ENCODE peak calls at places on chromosomes 16 and 17, in four cellular contexts. O is HepG2, M is WTC11, W is K562. Y is an unnamed sample.

GRCh38 chr17:38943607-38944006 is 18.2 kb downstream of the LASP1NB start:
- DNase-seq in O (no peak), M (no peak), W (no peak), Y (no peak)

GRCh38 chr17:76376318-76377133 is 7.9 kb upstream of the SPHK1 start:
- DNase-seq in O (peak; percentile 100), M (no peak), W (no peak), Y (no peak)

GRCh38 chr16:70605284-70605659 is 41.1 kb upstream of the IL34 start:
- DNase-seq in O (no peak), M (no peak), W (no peak), Y (no peak)

GRCh38 chr16:84065536-84066132 is 23.0 kb upstream of the SLC38A8 start:
- DNase-seq in O (peak; percentile 58), M (peak; percentile 68), W (peak; percentile 68), Y (peak; percentile 62)

GRCh38 chr16:58236231-58236690 is 38.4 kb upstream of the CSNK2A2 start:
- DNase-seq in O (peak; percentile 58), M (peak; percentile 89), W (peak; percentile 75), Y (peak; percentile 82)

GRCh38 chr17:40095944-40096791 is 4.2 kb downstream of the NR1D1 start:
- DNase-seq in O (no peak), M (no peak), W (no peak), Y (no peak)

GRCh38 chr17:63940584-63940983 is 8.5 kb upstream of the CD79B start:
- DNase-seq in O (no peak), M (no peak), W (no peak), Y (no peak)

GRCh38 chr17:21288581-21289017 is 4.1 kb downstream of the MAP2K3 start:
- DNase-seq in O (no peak), M (no peak), W (no peak), Y (no peak)

GRCh38 chr17:15262291-15263205 is 2.6 kb downstream of the PMP22 start:
- DNase-seq in O (no peak), M (peak; percentile 57), W (peak; percentile 79), Y (peak; percentile 98)

GRCh38 chr17:15261063-15261817 is 3.9 kb downstream of the PMP22 start:
- DNase-seq in O (peak; percentile 27), M (peak; percentile 64), W (peak; percentile 18), Y (peak; percentile 87)

GRCh38 chr17:15263206-15263579 is 1.9 kb downstream of the PMP22 start:
- DNase-seq in O (no peak), M (peak; percentile 57), W (no peak), Y (peak; percentile 73)

GRCh38 chr17:15260376-15261062 is 4.6 kb downstream of the PMP22 start:
- DNase-seq in O (peak; percentile 35), M (peak; percentile 84), W (peak; percentile 80), Y (peak; percentile 85)

DNA sequence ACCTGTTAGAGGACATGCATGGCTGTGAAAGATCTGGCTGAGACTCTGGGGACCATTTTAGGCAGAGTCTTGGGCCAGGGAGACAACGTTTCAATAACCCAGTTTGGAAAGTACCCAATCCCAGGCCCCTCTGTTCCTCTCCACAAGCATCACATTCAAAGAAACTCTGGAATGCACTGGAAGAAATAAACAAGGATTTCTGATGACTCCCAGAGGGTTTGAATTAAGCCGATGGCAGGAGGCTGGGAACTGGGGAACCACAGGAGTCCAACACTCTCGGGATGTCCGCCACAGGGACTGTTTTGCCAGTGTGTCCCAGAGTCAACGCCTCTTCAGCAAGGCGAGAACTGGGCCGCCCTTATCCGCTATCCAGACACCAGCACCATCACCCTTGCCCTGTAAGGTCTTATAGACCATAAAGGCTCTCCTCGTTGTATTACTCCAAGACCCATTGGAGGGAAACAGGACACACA is 3.3 kb downstream of the PMP22 start:
- DNase-seq in O (no peak), M (peak; percentile 22), W (no peak), Y (peak; percentile 61)
- TF ChIP-seq HMGXB4 in O (no peak), M (no peak), W (no peak), Y (no peak)

GRCh38 chr17:78576389-78577112 is 645 bp downstream of the DNAH17 start:
- DNase-seq in O (no peak), M (no peak), W (no peak), Y (no peak)

GRCh38 chr17:78572277-78573205 is 4.7 kb downstream of the DNAH17 start:
- DNase-seq in O (no peak), M (peak; percentile 62), W (no peak), Y (no peak)

GRCh38 chr17:78575340-78575739 is 1.9 kb downstream of the DNAH17 start:
- DNase-seq in O (no peak), M (no peak), W (no peak), Y (no peak)

GRCh38 chr17:78575899-78576298 is 1.3 kb downstream of the DNAH17 start:
- DNase-seq in O (no peak), M (no peak), W (no peak), Y (no peak)

GRCh38 chr17:78573955-78574354 is 3.2 kb downstream of the DNAH17 start:
- DNase-seq in O (peak; percentile 31), M (no peak), W (no peak), Y (no peak)
- TF ChIP-seq HMGXB4 in O (no peak), M (no peak), W (no peak), Y (no peak)

GRCh38 chr17:82970818-82971610 is 108.4 kb upstream of the METRNL start:
- DNase-seq in O (no peak), M (no peak), W (no peak), Y (no peak)
- TF ChIP-seq HMGXB4 in O (no peak), M (no peak), W (no peak), Y (no peak)

GRCh38 chr17:44767493-44767892 is 8.7 kb downstream of the ADAM11 start:
- DNase-seq in O (no peak), M (no peak), W (no peak), Y (no peak)
- TF ChIP-seq HMGXB4 in O (no peak), M (no peak), W (no peak), Y (no peak)

DNA sequence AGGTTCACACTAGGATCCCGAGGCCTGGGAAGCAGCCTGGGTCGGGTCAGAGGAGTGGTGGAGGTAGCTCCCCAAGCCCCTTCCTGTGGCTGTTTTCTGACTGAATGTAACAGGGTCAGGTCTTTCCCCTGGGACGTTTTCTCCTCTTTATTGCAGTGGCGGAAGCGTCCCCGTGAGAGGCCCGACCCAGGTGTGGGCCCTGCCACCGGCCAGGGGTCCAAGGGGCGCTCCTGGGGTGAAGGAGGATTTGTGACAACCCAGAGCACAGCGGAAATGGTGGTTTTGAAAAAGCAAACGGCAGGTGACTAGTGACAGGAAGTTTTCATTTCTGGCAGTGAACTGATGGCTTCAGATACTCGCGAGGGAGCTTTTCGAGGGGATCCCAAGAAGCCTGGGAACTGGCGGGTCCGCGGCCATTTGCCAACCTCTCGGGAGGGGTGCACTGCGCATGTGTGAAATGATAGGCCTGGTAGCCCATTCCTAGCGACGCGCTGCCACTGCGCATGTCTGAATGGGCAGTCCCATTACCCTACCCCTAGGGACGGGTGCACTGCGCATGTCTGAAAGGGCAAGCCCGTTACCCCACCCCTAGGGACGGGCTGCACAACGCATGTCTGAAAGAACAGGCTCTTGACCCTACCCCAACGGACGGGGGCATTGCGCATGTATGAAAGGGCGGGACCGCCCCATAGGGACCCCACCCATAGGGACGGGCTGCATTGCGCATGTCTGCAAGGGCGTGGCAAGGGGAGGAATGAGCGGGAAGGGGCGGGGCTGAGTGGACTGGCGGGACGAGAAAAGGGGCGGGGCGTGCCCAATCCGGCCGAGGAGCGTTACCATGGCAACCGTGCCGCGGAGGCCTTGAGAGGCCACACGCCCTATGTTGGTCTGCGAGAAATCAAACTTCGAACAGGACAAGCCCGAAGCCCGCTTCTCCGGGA is 1747.9 kb downstream of the TP53TG3F start:
- DNase-seq in O (no peak), M (no peak), W (peak; percentile 47), Y (no peak)
- TF ChIP-seq HMGXB4 in O (no peak), M (no peak), W (no peak), Y (no peak)

DNA sequence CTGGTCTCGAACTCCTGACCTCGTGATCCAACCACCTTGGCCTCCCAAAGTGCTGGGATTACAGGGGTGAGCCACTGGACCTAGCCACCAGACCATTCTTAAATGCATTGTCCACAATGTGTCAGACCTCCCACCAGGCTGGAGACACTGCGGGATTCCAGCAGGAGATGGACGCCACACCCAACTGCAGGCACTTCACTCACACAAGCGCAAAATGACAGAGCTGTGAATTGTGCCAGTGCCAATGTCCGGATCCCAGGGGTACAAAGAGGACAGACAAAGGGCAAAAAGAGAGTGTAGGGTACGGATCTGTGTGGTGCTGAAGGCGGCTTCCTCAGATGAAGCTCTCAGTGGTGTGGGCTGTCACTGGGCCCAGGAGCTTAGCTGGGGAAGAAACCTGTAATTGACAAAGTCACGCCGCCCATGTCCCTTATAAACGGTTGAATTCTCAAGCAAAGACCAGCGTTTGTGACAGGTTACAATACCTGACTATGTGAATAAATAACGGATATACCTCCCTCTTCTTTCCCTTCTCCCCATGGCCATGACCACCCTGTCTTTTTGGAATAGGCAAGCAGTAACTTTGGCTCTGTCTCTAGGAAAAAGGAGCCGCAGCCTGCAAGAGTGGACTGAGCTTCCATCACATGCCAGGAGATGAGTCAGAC is 40.0 kb downstream of the HS3ST3A1 start:
- DNase-seq in O (no peak), M (no peak), W (no peak), Y (peak; percentile 52)
- TF ChIP-seq HMGXB4 in O (no peak), M (no peak), W (no peak), Y (no peak)